ENCODE peak calls at places on chromosome 14, in seven cellular contexts. One of them, this sample, is unnamed.

GRCh38 chr14:99598774-99599173 is 5.2 kb downstream of the CCDC85C start:
- DNase-seq in activated naive CD4-positive, alpha-beta T cell: no peak
- DNase-seq in tibial artery: no peak
- DNase-seq in AG04449: no peak
- DNase-seq in stimulated activated CD8-positive, alpha-beta memory T cell treated with anti-CD3 and anti-CD28 coated beads, Interleukin-4, amount 100 ng/mL, for 24 hours: no peak
- DNase-seq in cerebellar cortex: no peak
- DNase-seq in uterus: no peak
- DNase-seq in this sample: no peak

GRCh38 chr14:23294734-23295561 is 7.7 kb downstream of the PPP1R3E start:
- DNase-seq in activated naive CD4-positive, alpha-beta T cell: no peak
- DNase-seq in tibial artery: no peak
- DNase-seq in AG04449: no peak
- DNase-seq in stimulated activated CD8-positive, alpha-beta memory T cell treated with anti-CD3 and anti-CD28 coated beads, Interleukin-4, amount 100 ng/mL, for 24 hours: no peak
- DNase-seq in cerebellar cortex: peak
- DNase-seq in uterus: peak
- DNase-seq in this sample: peak

GRCh38 chr14:45526715-45527549 is 273.9 kb upstream of the MIS18BP1 start:
- DNase-seq in activated naive CD4-positive, alpha-beta T cell: no peak
- DNase-seq in tibial artery: no peak
- DNase-seq in AG04449: no peak
- DNase-seq in stimulated activated CD8-positive, alpha-beta memory T cell treated with anti-CD3 and anti-CD28 coated beads, Interleukin-4, amount 100 ng/mL, for 24 hours: no peak
- DNase-seq in cerebellar cortex: no peak
- DNase-seq in uterus: no peak
- DNase-seq in this sample: peak

GRCh38 chr14:37230551-37231194 is 32.9 kb downstream of the MIPOL1 start:
- DNase-seq in activated naive CD4-positive, alpha-beta T cell: no peak
- DNase-seq in tibial artery: no peak
- DNase-seq in AG04449: peak
- DNase-seq in stimulated activated CD8-positive, alpha-beta memory T cell treated with anti-CD3 and anti-CD28 coated beads, Interleukin-4, amount 100 ng/mL, for 24 hours: no peak
- DNase-seq in cerebellar cortex: peak
- DNase-seq in uterus: no peak
- DNase-seq in this sample: no peak

GRCh38 chr14:54866588-54866987 is 36.0 kb downstream of the GCH1 start:
- DNase-seq in activated naive CD4-positive, alpha-beta T cell: no peak
- DNase-seq in tibial artery: no peak
- DNase-seq in AG04449: no peak
- DNase-seq in stimulated activated CD8-positive, alpha-beta memory T cell treated with anti-CD3 and anti-CD28 coated beads, Interleukin-4, amount 100 ng/mL, for 24 hours: no peak
- DNase-seq in cerebellar cortex: no peak
- DNase-seq in uterus: no peak
- DNase-seq in this sample: peak

GRCh38 chr14:74932401-74932901 is 9.4 kb upstream of the RPS6KL1 start:
- DNase-seq in activated naive CD4-positive, alpha-beta T cell: no peak
- DNase-seq in tibial artery: peak
- DNase-seq in AG04449: no peak
- DNase-seq in stimulated activated CD8-positive, alpha-beta memory T cell treated with anti-CD3 and anti-CD28 coated beads, Interleukin-4, amount 100 ng/mL, for 24 hours: no peak
- DNase-seq in cerebellar cortex: no peak
- DNase-seq in uterus: peak
- DNase-seq in this sample: no peak

GRCh38 chr14:23408307-23408630 is 196 bp upstream of the MYH6 start:
- DNase-seq in activated naive CD4-positive, alpha-beta T cell: no peak
- DNase-seq in tibial artery: no peak
- DNase-seq in AG04449: no peak
- DNase-seq in stimulated activated CD8-positive, alpha-beta memory T cell treated with anti-CD3 and anti-CD28 coated beads, Interleukin-4, amount 100 ng/mL, for 24 hours: no peak
- DNase-seq in cerebellar cortex: no peak
- DNase-seq in uterus: no peak
- DNase-seq in this sample: no peak

GRCh38 chr14:99673328-99674063 is 10.6 kb upstream of the CYP46A1 start:
- DNase-seq in activated naive CD4-positive, alpha-beta T cell: no peak
- DNase-seq in tibial artery: no peak
- DNase-seq in AG04449: no peak
- DNase-seq in stimulated activated CD8-positive, alpha-beta memory T cell treated with anti-CD3 and anti-CD28 coated beads, Interleukin-4, amount 100 ng/mL, for 24 hours: no peak
- DNase-seq in cerebellar cortex: no peak
- DNase-seq in uterus: no peak
- DNase-seq in this sample: no peak

GRCh38 chr14:35161231-35161630 is 38.9 kb downstream of the PRORP start:
- DNase-seq in activated naive CD4-positive, alpha-beta T cell: no peak
- DNase-seq in tibial artery: no peak
- DNase-seq in AG04449: no peak
- DNase-seq in stimulated activated CD8-positive, alpha-beta memory T cell treated with anti-CD3 and anti-CD28 coated beads, Interleukin-4, amount 100 ng/mL, for 24 hours: no peak
- DNase-seq in cerebellar cortex: no peak
- DNase-seq in uterus: no peak
- DNase-seq in this sample: peak

GRCh38 chr14:21069388-21070082 is 569 bp upstream of the ARHGEF40 start:
- DNase-seq in activated naive CD4-positive, alpha-beta T cell: no peak
- DNase-seq in tibial artery: no peak
- DNase-seq in AG04449: no peak
- DNase-seq in stimulated activated CD8-positive, alpha-beta memory T cell treated with anti-CD3 and anti-CD28 coated beads, Interleukin-4, amount 100 ng/mL, for 24 hours: no peak
- DNase-seq in cerebellar cortex: peak
- DNase-seq in uterus: peak
- DNase-seq in this sample: no peak

GRCh38 chr14:33362934-33363333 is 424.3 kb downstream of the NPAS3 start:
- DNase-seq in activated naive CD4-positive, alpha-beta T cell: no peak
- DNase-seq in tibial artery: no peak
- DNase-seq in AG04449: no peak
- DNase-seq in stimulated activated CD8-positive, alpha-beta memory T cell treated with anti-CD3 and anti-CD28 coated beads, Interleukin-4, amount 100 ng/mL, for 24 hours: no peak
- DNase-seq in cerebellar cortex: no peak
- DNase-seq in uterus: no peak
- DNase-seq in this sample: no peak

GRCh38 chr14:50762001-50762930 is 68.7 kb downstream of the NIN start:
- DNase-seq in activated naive CD4-positive, alpha-beta T cell: no peak
- DNase-seq in tibial artery: no peak
- DNase-seq in AG04449: peak
- DNase-seq in stimulated activated CD8-positive, alpha-beta memory T cell treated with anti-CD3 and anti-CD28 coated beads, Interleukin-4, amount 100 ng/mL, for 24 hours: peak
- DNase-seq in cerebellar cortex: no peak
- DNase-seq in uterus: no peak
- DNase-seq in this sample: peak

GRCh38 chr14:60563113-60563512 is 54.2 kb downstream of the SIX6 start:
- DNase-seq in activated naive CD4-positive, alpha-beta T cell: no peak
- DNase-seq in tibial artery: no peak
- DNase-seq in AG04449: peak
- DNase-seq in stimulated activated CD8-positive, alpha-beta memory T cell treated with anti-CD3 and anti-CD28 coated beads, Interleukin-4, amount 100 ng/mL, for 24 hours: no peak
- DNase-seq in cerebellar cortex: no peak
- DNase-seq in uterus: no peak
- DNase-seq in this sample: no peak

GRCh38 chr14:65927871-65928270 is 515.3 kb downstream of the FUT8 start:
- DNase-seq in activated naive CD4-positive, alpha-beta T cell: peak
- DNase-seq in tibial artery: no peak
- DNase-seq in AG04449: no peak
- DNase-seq in stimulated activated CD8-positive, alpha-beta memory T cell treated with anti-CD3 and anti-CD28 coated beads, Interleukin-4, amount 100 ng/mL, for 24 hours: peak
- DNase-seq in cerebellar cortex: no peak
- DNase-seq in uterus: no peak
- DNase-seq in this sample: peak

This sample was measured in activated CD8-positive, alpha-beta T cell treated with anti-CD3 and anti-CD28 coated beads for 36 hours.